ENCODE peak calls at places on chromosomes 7 and 10, in seven cellular contexts. G is CD8-positive, alpha-beta T cell; N is ascending aorta; M is spleen; D is esophagus muscularis mucosa; B is CD8-positive, alpha-beta memory T cell; U is PC-9. J is an unnamed sample.

GRCh38 chr10:66218981-66219587 is 706.8 kb upstream of the LRRTM3 start:
- DNase-seq in G (no peak), B (no peak), U (no peak), M (no peak), D (no peak), N (no peak), J (no peak)

GRCh38 chr7:24718431-24718831 is 38.8 kb downstream of the GSDME start:
- DNase-seq in U (no peak), M (peak; percentile 75), B (no peak), N (no peak), G (no peak), D (peak; percentile 72), J (no peak)

GRCh38 chr10:74262856-74263255 is 111.8 kb downstream of the ADK start:
- DNase-seq in M (no peak), U (no peak), N (no peak), D (no peak), G (no peak), B (no peak), J (no peak)

GRCh38 chr10:110016037-110016436 is 8.3 kb downstream of the ADD3 start:
- DNase-seq in D (no peak), G (no peak), M (no peak), U (no peak), B (no peak), N (no peak), J (no peak)

GRCh38 chr7:97271619-97272018 is 154.1 kb downstream of the SDHAF3 start:
- DNase-seq in G (no peak), M (no peak), U (no peak), B (no peak), N (no peak), D (no peak), J (no peak)

GRCh38 chr10:46309511-46310142 is 22.8 kb downstream of the ANTXRL start:
- DNase-seq in M (peak; percentile 68), G (no peak), N (peak; percentile 39), U (no peak), D (no peak), B (no peak), J (peak; percentile 13)

GRCh38 chr10:73494877-73495225 is 973 bp downstream of the PPP3CB start:
- DNase-seq in N (no peak), D (no peak), B (no peak), U (no peak), M (no peak), G (no peak), J (no peak)

GRCh38 chr7:158832994-158833393 is 3.7 kb upstream of the ESYT2 start:
- DNase-seq in D (no peak), G (no peak), M (no peak), B (no peak), U (no peak), N (no peak), J (no peak)

GRCh38 chr7:1693419-1693990 is 23.4 kb downstream of the ELFN1 start:
- DNase-seq in U (no peak), D (no peak), M (peak; percentile 69), N (peak; percentile 56), G (no peak), B (no peak), J (peak; percentile 13)

GRCh38 chr10:97034301-97034700 is 151.5 kb downstream of the SLIT1 start:
- DNase-seq in D (no peak), G (no peak), U (no peak), N (no peak), M (no peak), B (no peak), J (no peak)

GRCh38 chr10:59000162-59000825 is 176.1 kb upstream of the PHYHIPL start:
- DNase-seq in D (no peak), B (no peak), U (no peak), M (no peak), G (no peak), N (no peak), J (no peak)

GRCh38 chr7:128931186-128931798 is 6.4 kb upstream of the IRF5 start:
- DNase-seq in B (no peak), D (no peak), G (no peak), N (peak; percentile 37), M (no peak), U (no peak), J (no peak)

GRCh38 chr7:79681454-79681853 is 228.0 kb upstream of the MAGI2 start:
- DNase-seq in U (no peak), B (no peak), G (no peak), D (no peak), N (no peak), M (no peak), J (no peak)

GRCh38 chr10:43204394-43204942 is 62.4 kb downstream of the RASGEF1A start:
- DNase-seq in N (peak; percentile 49), B (no peak), D (no peak), U (no peak), M (no peak), G (no peak), J (no peak)

GRCh38 chr10:27611209-27611608 is 107.1 kb downstream of the RAB18 start:
- DNase-seq in M (no peak), B (no peak), D (no peak), G (no peak), U (no peak), N (no peak), J (no peak)

GRCh38 chr10:122240401-122240800 is 30.7 kb upstream of the BTBD16 start:
- DNase-seq in D (no peak), B (no peak), N (no peak), M (peak; percentile 21), G (no peak), U (no peak), J (no peak)

GRCh38 chr7:111092406-111093160 is 1.7 kb downstream of the LRRN3 start:
- DNase-seq in N (no peak), M (no peak), B (no peak), U (no peak), D (no peak), G (no peak), J (no peak)
- H3K4me3 ChIP-seq in N (peak overlapping the region; percentile 45), M (no peak overlapping the region), B (peak overlapping the region; percentile 16), U (no peak overlapping the region), D (peak overlapping the region; percentile 48), G (peak overlapping the region; percentile 53), J (peak overlapping the region; percentile 27)

DNA sequence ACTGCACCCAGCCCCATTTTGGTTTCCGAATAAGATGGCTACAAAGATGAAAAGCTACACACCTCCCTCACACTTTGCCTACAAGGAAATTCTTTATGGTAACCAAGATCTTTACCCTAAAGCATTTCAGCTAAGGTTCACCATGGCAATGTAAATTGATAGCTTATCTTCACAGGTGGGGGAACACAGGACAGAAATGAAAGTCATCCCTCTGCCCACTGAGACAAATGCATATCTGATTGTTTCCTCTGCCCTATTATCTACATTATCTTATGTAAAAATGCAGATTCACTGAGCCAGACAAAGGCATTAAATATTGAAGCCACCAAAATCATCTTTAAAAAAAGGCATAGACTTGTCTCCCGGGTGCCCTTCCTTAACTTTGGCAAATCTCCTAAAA is 3.2 kb upstream of the TMEM139 start:
- DNase-seq in B (no peak), D (no peak), M (no peak), U (no peak), N (no peak), G (no peak), J (no peak)
- H3K4me1 ChIP-seq in B (peaks cover 27% of the 10 kb centered on the region), D (peaks cover 13% of the 10 kb centered on the region), M (peaks cover 15% of the 10 kb centered on the region), U (peaks cover 55% of the 10 kb centered on the region), N (no peaks in the 10 kb centered on the region), G (peaks cover 25% of the 10 kb centered on the region), J (peaks cover 28% of the 10 kb centered on the region)

DNA sequence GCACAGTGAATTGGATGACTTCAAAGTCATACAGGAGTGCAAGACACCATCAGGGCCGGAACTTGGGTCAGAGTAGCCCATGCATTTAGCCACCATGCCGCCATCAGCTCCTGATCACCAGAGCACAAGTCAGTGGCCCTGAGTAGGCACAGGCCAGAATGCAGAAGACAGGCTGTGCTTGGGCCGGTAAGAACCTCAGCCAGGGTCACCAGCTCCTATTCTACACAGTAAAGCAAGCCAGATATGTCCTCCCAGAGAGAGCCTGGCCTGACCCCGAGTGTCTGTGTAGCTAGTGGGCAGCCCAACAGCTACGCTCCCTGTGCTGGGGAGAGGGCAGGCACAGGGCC is 44.5 kb upstream of the COL13A1 start:
- DNase-seq in N (no peak), G (no peak), D (no peak), M (no peak), B (no peak), U (no peak), J (no peak)
- H3K4me3 ChIP-seq in N (no peak overlapping the region), G (no peak overlapping the region), D (no peak overlapping the region), M (no peak overlapping the region), B (no peak overlapping the region), U (no peak overlapping the region), J (no peak overlapping the region)

DNA sequence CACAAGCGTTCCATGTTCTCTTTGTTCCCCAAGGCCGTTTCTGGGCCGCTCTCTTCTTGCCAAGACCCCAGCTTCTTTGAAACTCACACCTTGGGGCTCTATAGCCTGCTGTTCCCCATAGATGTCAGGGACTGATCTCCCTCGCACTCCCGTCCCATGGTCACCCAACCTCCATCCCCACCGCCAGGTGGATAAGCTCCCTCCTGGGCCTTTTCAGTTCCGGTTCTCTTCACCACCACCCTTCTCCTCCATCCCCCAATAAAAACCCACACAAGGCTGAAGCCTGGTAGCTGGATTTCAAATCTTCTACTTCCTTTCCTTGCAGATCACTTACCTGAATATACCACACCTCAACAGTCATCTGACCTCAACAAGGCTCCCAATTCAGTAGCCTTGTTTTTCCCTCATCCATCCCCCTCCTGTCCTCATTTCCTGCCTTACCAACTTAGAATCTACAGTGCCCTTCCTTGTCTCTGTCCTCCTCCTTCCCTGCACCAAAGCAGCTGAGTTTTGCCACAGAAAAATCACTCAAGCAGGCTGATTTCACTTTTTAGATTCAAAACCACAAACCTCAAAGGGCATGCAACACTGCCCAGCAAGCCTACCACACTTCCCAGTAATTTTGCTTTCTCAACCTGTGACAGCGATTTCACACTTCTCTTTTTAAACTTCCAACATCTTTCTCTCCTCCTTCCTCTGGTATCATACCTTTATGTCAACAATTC is 7.7 kb downstream of the SLC37A3 start:
- DNase-seq in D (no peak), U (no peak), B (no peak), N (no peak), M (peak; percentile 72), G (no peak), J (no peak)
- H3K4me1 ChIP-seq in D (no peaks in the 10 kb centered on the region), U (peaks cover 3% of the 10 kb centered on the region), B (peaks cover 26% of the 10 kb centered on the region), N (no peaks in the 10 kb centered on the region), M (peaks cover 45% of the 10 kb centered on the region), G (peaks cover 12% of the 10 kb centered on the region), J (no peaks in the 10 kb centered on the region)

GRCh38 chr7:94400643-94401042 is 5.9 kb downstream of the COL1A2 start:
- DNase-seq in D (no peak), B (no peak), U (no peak), M (no peak), N (no peak), G (no peak), J (no peak)
- H3K4me3 ChIP-seq in D (no peak overlapping the region), B (no peak overlapping the region), U (no peak overlapping the region), M (no peak overlapping the region), N (no peak overlapping the region), G (no peak overlapping the region), J (no peak overlapping the region)

DNA sequence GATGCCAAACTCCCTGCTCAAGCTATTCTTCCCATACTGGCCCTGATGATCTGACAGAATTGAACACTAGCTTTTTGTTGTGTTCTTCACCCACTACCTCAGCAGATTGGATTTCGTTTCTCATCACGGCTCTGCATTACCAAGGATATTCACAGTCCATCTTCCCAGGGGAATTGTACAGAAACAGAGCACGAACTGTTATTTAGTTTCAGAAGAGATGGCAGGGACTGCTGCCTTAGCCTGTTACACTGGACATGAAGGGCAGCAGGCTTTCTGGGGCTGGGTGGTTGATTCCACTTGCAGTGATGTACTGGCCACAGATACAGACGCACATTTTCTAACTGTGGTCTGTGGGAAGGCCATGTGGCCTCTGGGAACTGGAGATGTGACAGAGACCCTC is 82.0 kb downstream of the RNF216 start:
- DNase-seq in B (no peak), G (no peak), N (no peak), M (no peak), U (no peak), D (no peak), J (no peak)
- H3K4me1 ChIP-seq in B (peaks cover 79% of the 10 kb centered on the region), G (peaks cover 77% of the 10 kb centered on the region), N (peaks cover 45% of the 10 kb centered on the region), M (peaks cover 94% of the 10 kb centered on the region), U (peaks cover 15% of the 10 kb centered on the region), D (peaks cover 90% of the 10 kb centered on the region), J (peaks cover 38% of the 10 kb centered on the region)

J was measured in stomach.